ENCODE peak calls at places on chromosome 3, in four cellular contexts. One of them, this sample, is unnamed.

GRCh38 chr3:27483117-27484001 is 825 bp downstream of the SLC4A7 start:
- DNase-seq in A549: peak; percentile 27
- DNase-seq in IMR-90: peak; percentile 81
- DNase-seq in NB4: peak; percentile 82
- DNase-seq in this sample: no peak

GRCh38 chr3:45104715-45105711 is 41.2 kb downstream of the CDCP1 start:
- DNase-seq in A549: no peak
- DNase-seq in IMR-90: peak; percentile 86
- DNase-seq in NB4: peak; percentile 69
- DNase-seq in this sample: no peak

GRCh38 chr3:114308830-114309229 is 15.0 kb downstream of the TIGIT start:
- DNase-seq in IMR-90: no peak
- DNase-seq in NB4: no peak
- DNase-seq in A549: no peak
- DNase-seq in this sample: no peak

GRCh38 chr3:50419595-50419994 is 60.3 kb upstream of the TMEM115 start:
- DNase-seq in NB4: no peak
- DNase-seq in IMR-90: no peak
- DNase-seq in A549: no peak
- DNase-seq in this sample: no peak

GRCh38 chr3:196159952-196160804 is 51.0 kb downstream of the ZDHHC19 start:
- DNase-seq in A549: no peak
- DNase-seq in IMR-90: peak; percentile 93
- DNase-seq in NB4: peak; percentile 92
- DNase-seq in this sample: peak; percentile 56

GRCh38 chr3:123843668-123844067 is 40.5 kb downstream of the MYLK start:
- DNase-seq in NB4: no peak
- DNase-seq in IMR-90: peak; percentile 72
- DNase-seq in A549: no peak
- DNase-seq in this sample: no peak

GRCh38 chr3:87361271-87361670 is 84.9 kb upstream of the POU1F1 start:
- DNase-seq in A549: no peak
- DNase-seq in NB4: no peak
- DNase-seq in IMR-90: no peak
- DNase-seq in this sample: no peak

GRCh38 chr3:122233109-122233952 is 49.9 kb downstream of the CASR start:
- DNase-seq in IMR-90: no peak
- DNase-seq in NB4: peak; percentile 96
- DNase-seq in A549: no peak
- DNase-seq in this sample: no peak

GRCh38 chr3:72510247-72510646 is 338.0 kb downstream of the SHQ1 start:
- DNase-seq in A549: no peak
- DNase-seq in NB4: no peak
- DNase-seq in IMR-90: no peak
- DNase-seq in this sample: no peak

GRCh38 chr3:127848131-127849129 is 26.1 kb upstream of the MGLL start:
- DNase-seq in A549: no peak
- DNase-seq in NB4: no peak
- DNase-seq in IMR-90: peak; percentile 18
- DNase-seq in this sample: no peak

GRCh38 chr3:3799173-3800075 is at the start of gene LRRN1:
- DNase-seq in NB4: no peak
- DNase-seq in IMR-90: no peak
- DNase-seq in A549: peak; percentile 3
- DNase-seq in this sample: no peak

GRCh38 chr3:23762214-23763039 is 43.3 kb upstream of the UBE2E1 start:
- DNase-seq in A549: no peak
- DNase-seq in NB4: no peak
- DNase-seq in IMR-90: no peak
- DNase-seq in this sample: no peak

GRCh38 chr3:51637941-51638471 is 33.0 kb upstream of the TEX264 start:
- DNase-seq in A549: peak; percentile 72
- DNase-seq in NB4: peak; percentile 75
- DNase-seq in IMR-90: peak; percentile 71
- DNase-seq in this sample: peak; percentile 70

GRCh38 chr3:122555275-122556071 is 8.6 kb downstream of the PARP9 start:
- DNase-seq in A549: no peak
- DNase-seq in NB4: no peak
- DNase-seq in IMR-90: peak; percentile 57
- DNase-seq in this sample: peak; percentile 29

GRCh38 chr3:155572085-155572484 is 172.8 kb downstream of the PLCH1 start:
- DNase-seq in NB4: no peak
- DNase-seq in IMR-90: no peak
- DNase-seq in A549: no peak
- DNase-seq in this sample: no peak

GRCh38 chr3:48411041-48411588 is 18.8 kb downstream of the PLXNB1 start:
- DNase-seq in A549: no peak
- DNase-seq in NB4: no peak
- DNase-seq in IMR-90: no peak
- DNase-seq in this sample: no peak

GRCh38 chr3:151770941-151771340 is 37.2 kb downstream of the AADACL2 start:
- DNase-seq in NB4: peak; percentile 61
- DNase-seq in A549: peak; percentile 46
- DNase-seq in IMR-90: no peak
- DNase-seq in this sample: no peak

GRCh38 chr3:132198601-132199000 is 118.6 kb upstream of the ACP3 start:
- DNase-seq in NB4: no peak
- DNase-seq in IMR-90: no peak
- DNase-seq in A549: no peak
- DNase-seq in this sample: no peak

GRCh38 chr3:109685084-109686079 is 348.0 kb upstream of the DPPA4 start:
- DNase-seq in A549: peak; percentile 60
- DNase-seq in IMR-90: peak; percentile 99
- DNase-seq in NB4: peak; percentile 8
- DNase-seq in this sample: peak; percentile 40

GRCh38 chr3:49132437-49133225 is at the start of gene LAMB2:
- DNase-seq in NB4: no peak
- DNase-seq in A549: peak; percentile 69
- DNase-seq in IMR-90: peak; percentile 74
- DNase-seq in this sample: peak; percentile 80

GRCh38 chr3:156473341-156473740 is 81.6 kb downstream of the SSR3 start:
- DNase-seq in IMR-90: no peak
- DNase-seq in NB4: no peak
- DNase-seq in A549: no peak
- DNase-seq in this sample: no peak

GRCh38 chr3:25872200-25872877 is 82.4 kb downstream of the OXSM start:
- DNase-seq in IMR-90: no peak
- DNase-seq in A549: no peak
- DNase-seq in NB4: no peak
- DNase-seq in this sample: no peak

GRCh38 chr3:63662500-63662899 is 10.0 kb downstream of the SNTN start:
- DNase-seq in NB4: no peak
- DNase-seq in A549: no peak
- DNase-seq in IMR-90: no peak
- DNase-seq in this sample: no peak

GRCh38 chr3:51813539-51813938 is 34.5 kb upstream of the IQCF6 start:
- DNase-seq in NB4: no peak
- DNase-seq in A549: no peak
- DNase-seq in IMR-90: no peak
- DNase-seq in this sample: no peak

GRCh38 chr3:140007946-140008692 is 73.1 kb downstream of the CLSTN2 start:
- DNase-seq in NB4: no peak
- DNase-seq in A549: no peak
- DNase-seq in IMR-90: no peak
- DNase-seq in this sample: no peak

GRCh38 chr3:50473768-50474167 is 29.7 kb downstream of the CACNA2D2 start:
- DNase-seq in A549: no peak
- DNase-seq in IMR-90: no peak
- DNase-seq in NB4: no peak
- DNase-seq in this sample: no peak

GRCh38 chr3:169350228-169350627 is 313.3 kb downstream of the MECOM start:
- DNase-seq in A549: no peak
- DNase-seq in IMR-90: no peak
- DNase-seq in NB4: no peak
- DNase-seq in this sample: no peak

GRCh38 chr3:21892104-21892503 is 141.1 kb upstream of the ZNF385D start:
- DNase-seq in NB4: no peak
- DNase-seq in A549: no peak
- DNase-seq in IMR-90: no peak
- DNase-seq in this sample: no peak

GRCh38 chr3:82132210-82133069 is 371.0 kb upstream of the GBE1 start:
- DNase-seq in NB4: no peak
- DNase-seq in A549: no peak
- DNase-seq in IMR-90: no peak
- DNase-seq in this sample: no peak

GRCh38 chr3:161474139-161474538 is 22.5 kb upstream of the OTOL1 start:
- DNase-seq in A549: no peak
- DNase-seq in IMR-90: no peak
- DNase-seq in NB4: peak; percentile 17
- DNase-seq in this sample: no peak

GRCh38 chr3:129026728-129027543 is 25.8 kb downstream of the EFCC1 start:
- DNase-seq in NB4: peak; percentile 96
- DNase-seq in IMR-90: peak; percentile 48
- DNase-seq in A549: peak; percentile 93
- DNase-seq in this sample: peak; percentile 100
- TF ChIP-seq POLR2A in NB4: peak; percentile 73
- TF ChIP-seq POLR2A in IMR-90: no peak
- TF ChIP-seq POLR2A in A549: peak; percentile 31
- TF ChIP-seq POLR2A in this sample: peak; percentile 77

GRCh38 chr3:75395601-75396315 is 268.4 kb upstream of the FRG2C start:
- DNase-seq in A549: no peak
- DNase-seq in NB4: no peak
- DNase-seq in IMR-90: no peak
- DNase-seq in this sample: no peak
- TF ChIP-seq POLR2A in A549: no peak
- TF ChIP-seq POLR2A in NB4: no peak
- TF ChIP-seq POLR2A in IMR-90: no peak
- TF ChIP-seq POLR2A in this sample: no peak

DNA sequence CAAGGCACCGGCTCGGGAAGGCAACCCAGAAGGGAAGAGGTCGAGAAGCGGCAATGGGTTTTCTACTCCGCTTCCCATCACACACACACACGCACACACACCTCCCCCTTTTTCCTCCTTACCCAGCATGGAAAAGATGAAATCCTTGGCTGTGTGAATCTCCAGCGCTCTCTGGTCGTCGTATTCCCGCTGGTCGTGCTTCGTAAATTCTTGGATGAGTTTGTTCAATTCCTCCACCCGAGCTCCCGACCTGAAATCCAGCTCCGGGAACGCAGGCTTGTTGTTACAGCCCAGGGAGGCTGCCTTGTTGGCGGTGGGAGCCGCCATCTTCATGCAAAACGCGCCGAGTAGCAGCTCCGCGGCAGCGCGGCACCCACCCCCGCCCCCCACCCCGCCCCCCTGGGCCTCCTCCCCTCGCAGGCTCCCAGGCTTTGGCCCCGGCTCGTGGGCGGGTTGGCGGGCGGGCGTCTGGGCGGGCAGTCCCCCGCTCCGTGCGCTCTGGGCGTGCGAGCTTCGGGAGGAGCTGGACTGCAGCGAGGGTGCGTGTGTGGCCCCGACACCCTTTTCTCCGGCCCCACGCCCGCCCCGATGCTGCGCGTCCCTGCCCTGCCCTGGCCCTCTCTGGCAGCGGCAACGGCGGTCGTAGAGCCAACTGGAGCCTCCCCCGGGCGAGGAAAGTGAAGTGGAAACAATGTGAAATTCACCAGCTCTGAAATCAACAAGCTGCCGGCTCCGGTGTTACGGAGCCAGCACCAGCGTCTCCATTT is at the start of gene MB21D2:
- DNase-seq in IMR-90: peak; percentile 80
- DNase-seq in A549: peak; percentile 66
- DNase-seq in NB4: peak; percentile 43
- DNase-seq in this sample: peak; percentile 91
- TF ChIP-seq POLR2A in IMR-90: peak; percentile 90
- TF ChIP-seq POLR2A in A549: peak; percentile 48
- TF ChIP-seq POLR2A in NB4: no peak
- TF ChIP-seq POLR2A in this sample: peak; percentile 50

GRCh38 chr3:171806200-171807128 is 3.8 kb downstream of the PLD1 start:
- DNase-seq in IMR-90: peak; percentile 95
- DNase-seq in NB4: peak; percentile 68
- DNase-seq in A549: peak; percentile 36
- DNase-seq in this sample: no peak
- TF ChIP-seq POLR2A in IMR-90: no peak
- TF ChIP-seq POLR2A in NB4: no peak
- TF ChIP-seq POLR2A in A549: no peak
- TF ChIP-seq POLR2A in this sample: no peak

GRCh38 chr3:9794400-9794799 is 1.5 kb downstream of the ARPC4 start:
- DNase-seq in NB4: no peak
- DNase-seq in IMR-90: no peak
- DNase-seq in A549: no peak
- DNase-seq in this sample: no peak

GRCh38 chr3:9791127-9791526 is 1.1 kb downstream of the TADA3 start:
- DNase-seq in IMR-90: no peak
- DNase-seq in A549: no peak
- DNase-seq in NB4: no peak
- DNase-seq in this sample: no peak

GRCh38 chr3:9793161-9793781 is 389 bp downstream of the ARPC4 start:
- DNase-seq in IMR-90: peak; percentile 44
- DNase-seq in A549: no peak
- DNase-seq in NB4: peak; percentile 61
- DNase-seq in this sample: no peak

GRCh38 chr3:9791790-9792404 is 376 bp downstream of the TADA3 start:
- DNase-seq in A549: no peak
- DNase-seq in NB4: no peak
- DNase-seq in IMR-90: no peak
- DNase-seq in this sample: no peak

GRCh38 chr3:9792405-9793160 is at the start of the genes ARPC4 and TADA3:
- DNase-seq in NB4: peak; percentile 95
- DNase-seq in A549: peak; percentile 94
- DNase-seq in IMR-90: peak; percentile 96
- DNase-seq in this sample: peak; percentile 86
- TF ChIP-seq POLR2A in NB4: peak; percentile 62
- TF ChIP-seq POLR2A in A549: peak; percentile 44
- TF ChIP-seq POLR2A in IMR-90: peak; percentile 94
- TF ChIP-seq POLR2A in this sample: peak; percentile 47

GRCh38 chr3:129182390-129183180 is 1.1 kb downstream of the CNBP start:
- DNase-seq in A549: no peak
- DNase-seq in NB4: peak; percentile 69
- DNase-seq in IMR-90: peak; percentile 50
- DNase-seq in this sample: no peak
- TF ChIP-seq POLR2A in A549: no peak
- TF ChIP-seq POLR2A in NB4: no peak
- TF ChIP-seq POLR2A in IMR-90: peak; percentile 33
- TF ChIP-seq POLR2A in this sample: no peak

DNA sequence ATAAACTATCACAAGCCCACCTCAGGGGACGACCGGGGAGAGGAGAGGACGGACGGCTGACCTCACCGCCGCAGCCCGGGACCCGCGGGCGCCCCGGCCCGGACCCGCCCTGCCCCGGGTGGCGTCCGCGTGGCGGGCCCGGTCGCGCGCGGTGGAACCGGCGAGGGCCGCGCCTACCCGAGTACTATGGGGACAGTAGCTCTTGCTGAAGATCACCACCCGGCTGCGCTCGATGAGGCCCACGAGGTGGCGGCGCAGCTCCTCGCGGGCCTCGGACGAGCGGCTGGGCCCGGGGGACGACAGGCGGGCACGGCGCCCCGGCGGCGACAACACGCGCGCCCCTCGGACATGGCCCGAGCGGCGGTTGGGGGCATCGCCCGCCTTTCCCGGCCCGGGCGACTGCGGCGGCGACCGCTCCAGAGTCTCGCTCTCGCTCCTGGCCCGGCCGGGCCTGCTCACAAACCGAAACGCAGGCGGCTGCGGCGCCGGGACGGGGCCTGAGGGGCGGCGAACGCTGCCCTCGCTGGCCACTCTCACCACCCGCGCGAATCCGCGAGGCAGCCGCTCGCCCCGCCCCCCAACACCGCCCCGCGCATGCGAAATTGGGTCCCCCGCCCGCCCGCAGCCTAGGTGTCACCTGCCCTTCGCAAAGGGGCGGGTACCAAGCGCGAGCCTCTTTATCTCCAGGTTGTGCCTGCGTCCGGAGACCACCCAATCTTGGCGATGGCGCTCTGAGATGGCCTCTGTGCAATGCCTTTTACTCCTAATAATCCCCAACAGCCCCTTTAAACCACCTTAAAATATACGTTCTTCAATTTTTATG is at the start of gene TXNRD3:
- DNase-seq in NB4: peak; percentile 74
- DNase-seq in IMR-90: peak; percentile 49
- DNase-seq in A549: peak; percentile 52
- DNase-seq in this sample: peak; percentile 82
- TF ChIP-seq POLR2A in NB4: peak; percentile 54
- TF ChIP-seq POLR2A in IMR-90: peak; percentile 64
- TF ChIP-seq POLR2A in A549: peak; percentile 80
- TF ChIP-seq POLR2A in this sample: peak; percentile 88